ENCODE peak calls at places on chromosomes 4 and X, in six cellular contexts. G is HCT116, M is neural progenitor cell, L is MM.1S, F is PC-3, P is SK-N-SH. K is an unnamed sample.

GRCh38 chrX:15864629-15865028 is 10.0 kb upstream of the AP1S2 start:
- DNase-seq in P (no peak), G (no peak), L (no peak), F (peak), M (no peak), K (peak)

GRCh38 chr4:130077275-130077674 is 981.3 kb downstream of the C4orf33 start:
- DNase-seq in L (no peak), M (no peak), G (no peak), P (no peak), F (peak), K (no peak)

GRCh38 chr4:36351082-36351666 is 69.8 kb downstream of the DTHD1 start:
- DNase-seq in P (peak), G (peak), M (peak), L (peak), F (peak), K (peak)

GRCh38 chrX:110992611-110993010 is 103.4 kb upstream of the PAK3 start:
- DNase-seq in M (peak), L (peak), G (no peak), F (peak), P (peak), K (peak)

GRCh38 chrX:111504941-111505340 is 6.5 kb upstream of the SERTM2 start:
- DNase-seq in G (no peak), P (no peak), L (no peak), F (no peak), M (no peak), K (no peak)

GRCh38 chrX:17521871-17522693 is 147.1 kb downstream of the NHS start:
- DNase-seq in G (peak), P (peak), M (peak), F (peak), L (no peak), K (peak)

GRCh38 chrX:101668143-101668542 is 8.5 kb upstream of the ARMCX2 start:
- DNase-seq in L (no peak), M (no peak), F (no peak), P (no peak), G (no peak), K (no peak)

GRCh38 chr4:144645621-144646522 is at the start of gene HHIP:
- DNase-seq in F (peak), G (no peak), L (no peak), P (peak), M (peak), K (peak)

GRCh38 chr4:155964016-155964891 is 10.6 kb upstream of the CTSO start:
- DNase-seq in G (no peak), M (no peak), P (no peak), F (no peak), L (no peak), K (no peak)

GRCh38 chrX:75118296-75118695 is 37.8 kb downstream of the ABCB7 start:
- DNase-seq in L (no peak), M (no peak), F (no peak), P (no peak), G (no peak), K (peak)

GRCh38 chrX:30888526-30889146 is 418 bp downstream of the TAB3 start:
- DNase-seq in P (no peak), M (no peak), L (no peak), G (no peak), F (no peak), K (peak)

GRCh38 chr4:47383829-47384427 is 79.6 kb downstream of the COMMD8 start:
- DNase-seq in L (peak), P (peak), F (peak), G (peak), M (peak), K (peak)

GRCh38 chrX:141214216-141214615 is 28.1 kb downstream of the SPANXC start:
- DNase-seq in F (no peak), M (no peak), L (no peak), G (no peak), P (no peak), K (no peak)

GRCh38 chr4:83875437-83875836 is 339.5 kb downstream of the GPAT3 start:
- DNase-seq in L (no peak), P (no peak), F (no peak), M (no peak), G (no peak), K (no peak)

GRCh38 chr4:124132161-124132560 is 580.4 kb downstream of the ANKRD50 start:
- DNase-seq in M (no peak), G (no peak), P (no peak), L (no peak), F (no peak), K (peak)

GRCh38 chrX:11446331-11446730 is 153.1 kb downstream of the AMELX start:
- DNase-seq in L (no peak), F (no peak), M (no peak), G (no peak), P (no peak), K (peak)

GRCh38 chr4:94329933-94330332 is 12.7 kb downstream of the HPGDS start:
- DNase-seq in P (no peak), G (no peak), M (no peak), F (no peak), L (no peak), K (no peak)

GRCh38 chr4:26141101-26141830 is 179.5 kb upstream of the RBPJ start:
- DNase-seq in F (no peak), P (no peak), G (no peak), L (no peak), M (peak), K (no peak)

GRCh38 chr4:73690051-73690744 is 50.2 kb upstream of the CXCL8 start:
- DNase-seq in P (no peak), F (peak), L (no peak), M (no peak), G (no peak), K (peak)

GRCh38 chrX:44025611-44026010 is 52.4 kb upstream of the NDP start:
- DNase-seq in F (peak), P (no peak), G (no peak), M (no peak), L (no peak), K (peak)

GRCh38 chr4:55491486-55491885 is 55.2 kb downstream of the CLOCK start:
- DNase-seq in G (no peak), P (no peak), F (no peak), L (no peak), M (no peak), K (peak)

GRCh38 chr4:44760142-44760898 is 34.0 kb upstream of the GNPDA2 start:
- DNase-seq in F (peak), M (peak), L (peak), G (peak), P (peak), K (peak)

GRCh38 chr4:120922390-120923200 is at the start of gene PRDM5:
- DNase-seq in M (peak), P (peak), L (peak), F (peak), G (no peak), K (peak)

GRCh38 chr4:19809989-19810388 is 441.7 kb upstream of the SLIT2 start:
- DNase-seq in P (no peak), M (no peak), L (no peak), F (peak), G (no peak), K (no peak)

GRCh38 chr4:63122955-63123354 is 1286.3 kb downstream of the TECRL start:
- DNase-seq in M (no peak), P (no peak), F (no peak), G (no peak), L (no peak), K (no peak)

GRCh38 chr4:52935317-52935716 is 73.2 kb downstream of the RASL11B start:
- DNase-seq in L (no peak), M (no peak), P (no peak), F (no peak), G (no peak), K (no peak)

GRCh38 chrX:629230-630006 is 1.2 kb upstream of the SHOX start:
- DNase-seq in G (no peak), F (no peak), L (no peak), M (peak), P (no peak), K (no peak)

GRCh38 chr4:177907736-177908424 is 465.6 kb upstream of the AGA start:
- DNase-seq in M (peak), G (no peak), P (no peak), F (no peak), L (no peak), K (no peak)

GRCh38 chrX:147910607-147911006 is 1.1 kb upstream of the FMR1 start:
- DNase-seq in M (no peak), G (no peak), P (no peak), L (no peak), F (no peak), K (no peak)

GRCh38 chr4:182294436-182294835 is 51.2 kb downstream of the TENM3 start:
- DNase-seq in P (no peak), M (no peak), G (no peak), L (no peak), F (no peak), K (no peak)

GRCh38 chr4:127634181-127634580 is 1.4 kb downstream of the INTU start:
- DNase-seq in P (no peak), L (no peak), G (no peak), F (no peak), M (no peak), K (peak)

GRCh38 chrX:154398668-154399526 is 720 bp downstream of the RPL10 start:
- DNase-seq in F (peak), G (no peak), L (peak), P (peak), M (peak), K (peak)

GRCh38 chrX:69884210-69884609 is 165.5 kb downstream of the AWAT2 start:
- DNase-seq in L (no peak), F (no peak), P (no peak), M (no peak), G (no peak), K (no peak)

GRCh38 chr4:133149932-133150642 is 993 bp downstream of the PCDH10 start:
- DNase-seq in L (no peak), M (no peak), G (no peak), F (no peak), P (no peak), K (no peak)

GRCh38 chr4:72357908-72358307 is 211.1 kb downstream of the ADAMTS3 start:
- DNase-seq in F (no peak), M (no peak), L (no peak), G (no peak), P (no peak), K (no peak)

GRCh38 chr4:6644792-6645530 is 4.5 kb downstream of the MRFAP1 start:
- DNase-seq in F (no peak), P (no peak), G (no peak), L (no peak), M (no peak), K (no peak)

GRCh38 chr4:146099585-146099984 is 75.9 kb upstream of the LSM6 start:
- DNase-seq in M (no peak), G (no peak), P (no peak), F (no peak), L (no peak), K (no peak)
- H3K9ac ChIP-seq in M (no peak), G (no peak), P (no peak), F (no peak), L (no peak), K (no peak)

DNA sequence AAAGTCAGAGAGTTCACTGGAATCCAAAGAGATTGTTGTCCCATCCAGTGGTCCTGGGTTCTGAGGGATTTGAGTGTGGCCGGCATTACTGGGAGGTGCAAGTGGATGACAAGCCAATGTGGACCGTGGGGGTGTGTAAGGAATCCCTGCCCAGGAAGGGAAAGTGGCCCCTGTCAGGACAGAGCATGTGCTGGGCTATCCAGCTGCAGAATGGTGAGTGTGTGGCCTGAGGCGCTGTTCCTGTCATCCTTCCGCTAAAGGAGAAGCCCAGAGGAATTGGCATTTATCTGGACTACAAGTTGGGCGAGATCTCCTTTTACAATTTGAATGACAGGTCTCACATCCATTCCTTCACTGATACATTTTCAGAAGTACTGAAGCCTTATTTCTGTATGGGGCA is 20.4 kb upstream of the TRIM60 start:
- DNase-seq in M (no peak), F (peak), G (no peak), P (no peak), L (no peak), K (no peak)
- TF ChIP-seq EZH2phosphoT487 in M (no peak), F (no peak), G (no peak), P (no peak), L (no peak), K (no peak)

GRCh38 chrX:53287493-53288138 is 6.2 kb upstream of the IQSEC2 start:
- DNase-seq in M (no peak), G (peak), F (peak), P (peak), L (no peak), K (peak)
- H3K4me2 ChIP-seq in M (peak), G (peak), F (peak), P (peak), L (no peak), K (peak)

GRCh38 chr4:7831858-7832257 is 107.8 kb downstream of the AFAP1 start:
- DNase-seq in P (no peak), G (no peak), F (no peak), L (no peak), M (no peak), K (no peak)
- H3K9ac ChIP-seq in P (peak), G (no peak), F (no peak), L (peak), M (no peak), K (peak)

DNA sequence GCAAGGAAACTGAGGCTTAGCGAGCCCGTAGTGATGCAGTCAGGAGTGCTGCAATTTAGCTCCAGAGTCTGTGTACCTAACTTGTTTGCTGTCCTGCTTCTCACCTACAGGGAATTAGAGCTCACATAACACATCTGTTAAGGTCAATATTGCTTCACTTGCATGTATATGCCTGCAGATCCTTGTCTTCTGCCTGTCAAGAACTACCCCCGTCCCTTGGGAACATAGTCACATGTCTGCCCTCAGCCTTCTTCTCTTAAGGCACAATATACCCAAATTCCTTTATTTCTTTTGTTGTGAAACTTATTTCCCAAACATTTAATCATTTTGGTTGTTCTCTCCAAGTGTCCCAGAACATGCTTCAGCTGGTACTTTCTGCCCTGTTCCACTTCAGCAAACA is 103.3 kb upstream of the LEF1 start:
- DNase-seq in M (no peak), L (no peak), G (no peak), P (no peak), F (no peak), K (no peak)
- TF ChIP-seq EZH2phosphoT487 in M (no peak), L (no peak), G (no peak), P (no peak), F (no peak), K (no peak)